ENCODE peak calls at places on chromosomes 6 and 20, in four cellular contexts. One of them, this sample, is unnamed.

GRCh38 chr6:41940759-41941279 is 789 bp downstream of the CCND3 start:
- DNase-seq in stomach: peak; percentile 44
- DNase-seq in glutamatergic neuron: peak; percentile 50
- DNase-seq in H9: peak; percentile 47
- DNase-seq in this sample: no peak

GRCh38 chr6:129264480-129265045 is 381.6 kb downstream of the LAMA2 start:
- DNase-seq in glutamatergic neuron: no peak
- DNase-seq in stomach: no peak
- DNase-seq in H9: no peak
- DNase-seq in this sample: no peak

GRCh38 chr6:166904101-166904746 is 52.1 kb downstream of the RNASET2 start:
- DNase-seq in glutamatergic neuron: peak; percentile 54
- DNase-seq in H9: peak; percentile 60
- DNase-seq in stomach: no peak
- DNase-seq in this sample: no peak

GRCh38 chr6:2665169-2666070 is 85.3 kb downstream of the MYLK4 start:
- DNase-seq in H9: no peak
- DNase-seq in stomach: no peak
- DNase-seq in glutamatergic neuron: no peak
- DNase-seq in this sample: no peak

GRCh38 chr6:16684896-16685554 is 76.2 kb downstream of the ATXN1 start:
- DNase-seq in stomach: no peak
- DNase-seq in H9: no peak
- DNase-seq in glutamatergic neuron: no peak
- DNase-seq in this sample: peak; percentile 40

GRCh38 chr6:83884523-83884922 is 25.0 kb downstream of the CYB5R4 start:
- DNase-seq in stomach: no peak
- DNase-seq in glutamatergic neuron: no peak
- DNase-seq in H9: no peak
- DNase-seq in this sample: no peak

GRCh38 chr6:54875539-54875938 is 29.0 kb downstream of the FAM83B start:
- DNase-seq in H9: no peak
- DNase-seq in stomach: no peak
- DNase-seq in glutamatergic neuron: no peak
- DNase-seq in this sample: no peak

GRCh38 chr20:1835126-1835525 is 60.1 kb upstream of the SIRPA start:
- DNase-seq in H9: no peak
- DNase-seq in glutamatergic neuron: no peak
- DNase-seq in stomach: no peak
- DNase-seq in this sample: no peak

GRCh38 chr6:169252805-169253189 is 849 bp downstream of the THBS2 start:
- DNase-seq in glutamatergic neuron: no peak
- DNase-seq in H9: peak; percentile 57
- DNase-seq in stomach: no peak
- DNase-seq in this sample: peak; percentile 20

GRCh38 chr6:10801224-10801848 is 37.0 kb downstream of the MAK start:
- DNase-seq in stomach: peak; percentile 63
- DNase-seq in H9: peak; percentile 74
- DNase-seq in glutamatergic neuron: peak; percentile 72
- DNase-seq in this sample: peak; percentile 25

GRCh38 chr6:88626460-88626859 is 337.0 kb downstream of the RNGTT start:
- DNase-seq in stomach: no peak
- DNase-seq in H9: no peak
- DNase-seq in glutamatergic neuron: no peak
- DNase-seq in this sample: no peak

GRCh38 chr20:47359533-47360206 is 3.2 kb upstream of the ZMYND8 start:
- DNase-seq in H9: no peak
- DNase-seq in glutamatergic neuron: no peak
- DNase-seq in stomach: no peak
- DNase-seq in this sample: no peak

GRCh38 chr6:5462856-5463255 is 201.5 kb downstream of the FARS2 start:
- DNase-seq in stomach: no peak
- DNase-seq in glutamatergic neuron: no peak
- DNase-seq in H9: no peak
- DNase-seq in this sample: no peak

DNA sequence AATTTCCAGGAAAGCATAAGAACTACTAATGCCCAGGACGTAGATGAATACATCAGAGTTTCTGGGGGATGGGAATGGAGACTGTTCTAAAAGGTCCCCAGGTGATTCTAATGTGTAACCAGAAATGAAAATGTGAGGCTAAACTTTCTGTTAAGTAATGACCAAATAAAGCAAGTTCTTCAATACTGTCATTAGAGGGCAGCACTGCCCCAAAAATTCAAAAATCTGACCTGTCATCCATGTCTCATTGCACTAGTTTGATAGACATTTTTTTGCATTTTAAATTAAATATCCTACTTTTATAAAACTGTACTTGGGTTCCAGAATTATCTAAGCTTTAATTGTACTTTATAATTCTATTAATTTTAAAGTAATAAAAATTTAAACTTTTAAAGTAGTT is 94.9 kb downstream of the RFX6 start:
- DNase-seq in stomach: no peak
- DNase-seq in glutamatergic neuron: no peak
- DNase-seq in H9: no peak
- DNase-seq in this sample: no peak
- TF ChIP-seq CTCF in stomach: no peak
- TF ChIP-seq CTCF in glutamatergic neuron: peak; percentile 80
- TF ChIP-seq CTCF in H9: peak; percentile 82
- TF ChIP-seq CTCF in this sample: no peak

GRCh38 chr6:139006470-139006869 is 18.4 kb upstream of the REPS1 start:
- DNase-seq in H9: no peak
- DNase-seq in stomach: no peak
- DNase-seq in glutamatergic neuron: no peak
- DNase-seq in this sample: no peak
- TF ChIP-seq CTCF in H9: no peak
- TF ChIP-seq CTCF in stomach: no peak
- TF ChIP-seq CTCF in glutamatergic neuron: no peak
- TF ChIP-seq CTCF in this sample: no peak

DNA sequence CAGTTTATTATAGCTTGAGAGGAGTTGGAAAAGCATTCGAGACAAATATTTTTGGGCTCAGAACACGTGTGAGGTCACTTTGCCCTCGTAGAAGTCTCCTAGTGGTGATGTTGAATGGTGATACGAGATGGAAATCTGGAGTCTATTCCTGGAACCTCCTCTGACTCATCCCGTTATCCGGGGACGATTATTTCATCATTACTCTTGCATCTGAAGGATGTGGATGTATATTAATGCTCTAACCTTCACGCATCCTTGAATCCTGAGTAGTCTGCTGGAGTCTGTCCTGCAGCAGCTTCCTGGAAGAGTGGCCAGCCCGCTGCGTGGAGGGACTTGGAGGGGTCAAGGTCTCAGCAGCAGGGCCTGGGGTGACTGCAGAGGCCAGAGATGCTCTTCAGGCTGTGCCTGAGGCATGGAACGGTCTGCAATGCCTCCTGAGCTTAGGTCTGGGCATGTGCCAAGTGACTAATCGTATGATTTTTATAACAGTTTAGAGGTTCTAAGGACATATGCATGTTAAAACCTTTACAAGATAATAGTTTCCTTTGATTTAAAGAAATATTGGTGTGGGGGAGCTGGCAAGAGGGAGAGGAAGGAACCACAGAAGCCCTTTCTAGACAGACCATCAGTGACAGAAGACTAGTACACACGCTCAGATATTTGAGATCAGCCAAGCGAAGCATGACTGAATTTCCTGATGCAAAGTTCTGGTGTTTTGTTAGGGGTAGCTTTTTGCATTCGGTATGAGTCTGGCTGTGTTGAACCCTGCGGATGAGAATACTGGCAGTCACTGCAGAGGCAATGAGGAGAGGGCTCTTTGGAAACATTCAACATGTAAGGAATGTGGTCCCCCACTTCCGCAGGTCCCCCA is 400.2 kb downstream of the QKI start:
- DNase-seq in H9: no peak
- DNase-seq in stomach: no peak
- DNase-seq in glutamatergic neuron: no peak
- DNase-seq in this sample: no peak
- TF ChIP-seq CTCF in H9: no peak
- TF ChIP-seq CTCF in stomach: no peak
- TF ChIP-seq CTCF in glutamatergic neuron: no peak
- TF ChIP-seq CTCF in this sample: no peak

DNA sequence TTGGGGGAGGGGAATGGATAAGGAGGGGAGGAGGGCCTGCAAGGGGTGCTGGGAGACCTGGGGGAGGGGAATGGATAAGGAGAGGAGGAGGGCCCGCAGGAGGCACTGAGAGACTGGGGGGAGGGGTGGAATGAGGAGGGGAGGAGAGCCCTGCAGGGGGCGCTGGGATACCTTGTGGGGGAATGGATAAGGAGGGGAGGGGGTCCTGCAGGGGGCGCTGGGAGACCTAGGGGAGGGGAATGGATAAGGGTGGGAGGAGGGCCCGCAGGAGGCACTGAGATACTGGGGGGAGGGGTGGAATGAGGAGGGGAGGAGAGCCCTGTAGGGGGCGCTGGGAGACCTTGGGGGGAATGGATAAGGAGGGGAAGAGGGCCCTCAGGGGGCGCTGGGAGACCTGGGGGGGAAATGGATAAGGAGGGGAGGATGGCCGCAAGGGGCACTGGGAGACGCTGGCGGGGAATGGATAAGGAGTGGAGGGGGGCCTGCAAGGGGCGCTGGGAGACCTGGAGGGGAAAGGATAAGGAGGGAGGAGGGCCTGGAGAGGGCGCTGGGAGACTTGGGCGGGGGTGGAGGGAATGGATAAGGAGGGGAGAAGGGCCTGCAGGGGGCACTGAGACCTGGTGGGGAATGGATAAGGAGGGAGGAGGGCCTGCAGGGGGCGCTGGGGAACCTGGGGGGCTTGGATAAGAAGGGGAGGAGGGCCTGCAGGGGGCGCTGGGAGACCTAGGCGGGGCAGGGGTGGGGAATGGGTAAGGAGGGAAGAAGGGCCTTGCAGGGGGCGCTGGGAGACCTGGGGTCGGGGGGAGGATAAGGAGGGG is 1.3 kb upstream of the CTCFL start:
- DNase-seq in glutamatergic neuron: peak; percentile 32
- DNase-seq in stomach: no peak
- DNase-seq in H9: peak; percentile 63
- DNase-seq in this sample: no peak
- TF ChIP-seq CTCF in glutamatergic neuron: no peak
- TF ChIP-seq CTCF in stomach: no peak
- TF ChIP-seq CTCF in H9: peak; percentile 56
- TF ChIP-seq CTCF in this sample: no peak

GRCh38 chr6:109788687-109789086 is 97.6 kb downstream of the FIG4 start:
- DNase-seq in stomach: no peak
- DNase-seq in glutamatergic neuron: no peak
- DNase-seq in H9: no peak
- DNase-seq in this sample: no peak

GRCh38 chr6:109782401-109783046 is 91.4 kb downstream of the FIG4 start:
- DNase-seq in stomach: no peak
- DNase-seq in glutamatergic neuron: no peak
- DNase-seq in H9: no peak
- DNase-seq in this sample: no peak

GRCh38 chr6:109781001-109781400 is 89.9 kb downstream of the FIG4 start:
- DNase-seq in H9: no peak
- DNase-seq in glutamatergic neuron: no peak
- DNase-seq in stomach: no peak
- DNase-seq in this sample: no peak

GRCh38 chr6:109787312-109787711 is 96.2 kb downstream of the FIG4 start:
- DNase-seq in glutamatergic neuron: no peak
- DNase-seq in H9: no peak
- DNase-seq in stomach: no peak
- DNase-seq in this sample: no peak

DNA sequence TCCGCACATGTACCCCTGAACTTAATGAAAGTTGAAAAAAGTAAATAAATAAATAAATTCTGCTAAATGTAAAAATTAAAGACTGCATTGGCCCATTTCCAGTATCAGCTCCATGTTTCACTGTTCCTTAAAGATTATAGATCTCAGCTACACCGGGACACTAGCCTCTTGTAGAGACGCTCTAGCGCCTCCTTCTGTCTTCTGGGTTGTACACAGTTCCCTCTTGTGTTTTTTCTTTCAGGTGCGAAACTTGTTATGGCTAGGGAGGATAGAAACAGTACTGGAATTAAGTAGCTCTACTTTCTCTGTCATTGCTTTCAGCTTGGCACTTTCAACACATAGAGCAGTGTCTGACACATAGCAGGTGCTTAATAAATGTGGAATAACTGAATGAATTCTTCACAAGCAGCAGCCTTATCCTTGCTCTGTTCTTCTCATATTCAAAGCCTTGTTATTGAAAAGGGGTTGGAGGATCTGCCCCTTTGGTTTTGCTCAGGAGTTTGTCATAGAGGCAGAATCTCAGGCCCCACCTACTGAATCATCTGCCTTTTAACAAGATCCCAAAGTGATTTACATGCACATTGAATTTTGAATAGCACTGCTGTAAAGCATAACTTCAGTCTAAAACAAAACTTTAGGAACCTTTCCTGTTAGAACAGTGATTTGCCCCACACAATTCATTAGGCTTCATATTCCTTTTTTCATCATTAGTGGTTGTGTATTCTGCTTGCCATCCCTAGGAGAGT is 92.3 kb downstream of the FIG4 start:
- DNase-seq in glutamatergic neuron: no peak
- DNase-seq in stomach: no peak
- DNase-seq in H9: peak; percentile 46
- DNase-seq in this sample: no peak
- TF ChIP-seq CTCF in glutamatergic neuron: no peak
- TF ChIP-seq CTCF in stomach: no peak
- TF ChIP-seq CTCF in H9: peak; percentile 88
- TF ChIP-seq CTCF in this sample: no peak

GRCh38 chr20:37941332-37941731 is 38.4 kb downstream of the VSTM2L start:
- DNase-seq in H9: peak; percentile 71
- DNase-seq in stomach: peak; percentile 24
- DNase-seq in glutamatergic neuron: no peak
- DNase-seq in this sample: peak; percentile 4
- TF ChIP-seq CTCF in H9: peak; percentile 69
- TF ChIP-seq CTCF in stomach: no peak
- TF ChIP-seq CTCF in glutamatergic neuron: no peak
- TF ChIP-seq CTCF in this sample: no peak